ENCODE peak calls at places on chromosomes 2 and 18, in four cellular contexts. One of them, this sample, is unnamed.

GRCh38 chr2:68764781-68765385 is 30.3 kb downstream of the ARHGAP25 start:
- DNase-seq in cardiac fibroblast: peak; percentile 60
- DNase-seq in fibroblast of lung: peak; percentile 60
- DNase-seq in body of pancreas: no peak
- DNase-seq in this sample: no peak

GRCh38 chr2:112960230-112960825 is 17.5 kb upstream of the IL36G start:
- DNase-seq in cardiac fibroblast: no peak
- DNase-seq in body of pancreas: no peak
- DNase-seq in fibroblast of lung: no peak
- DNase-seq in this sample: no peak

GRCh38 chr2:118989481-118989880 is 47.5 kb downstream of the MARCO start:
- DNase-seq in cardiac fibroblast: no peak
- DNase-seq in fibroblast of lung: no peak
- DNase-seq in body of pancreas: no peak
- DNase-seq in this sample: peak; percentile 65

GRCh38 chr2:20448246-20449046 is 1.6 kb downstream of the RHOB start:
- DNase-seq in cardiac fibroblast: peak; percentile 37
- DNase-seq in fibroblast of lung: peak; percentile 41
- DNase-seq in body of pancreas: no peak
- DNase-seq in this sample: no peak

GRCh38 chr2:114543106-114543806 is 100.8 kb downstream of the DPP10 start:
- DNase-seq in body of pancreas: peak; percentile 52
- DNase-seq in fibroblast of lung: peak; percentile 1
- DNase-seq in cardiac fibroblast: peak; percentile 8
- DNase-seq in this sample: peak; percentile 1

GRCh38 chr2:170717991-170718589 is 3.0 kb downstream of the SP5 start:
- DNase-seq in body of pancreas: no peak
- DNase-seq in fibroblast of lung: no peak
- DNase-seq in cardiac fibroblast: no peak
- DNase-seq in this sample: no peak

GRCh38 chr18:78773819-78774218 is 205.8 kb upstream of the SALL3 start:
- DNase-seq in cardiac fibroblast: no peak
- DNase-seq in fibroblast of lung: no peak
- DNase-seq in body of pancreas: no peak
- DNase-seq in this sample: no peak

GRCh38 chr2:63613391-63613901 is 24.7 kb downstream of the MDH1 start:
- DNase-seq in fibroblast of lung: no peak
- DNase-seq in cardiac fibroblast: peak; percentile 23
- DNase-seq in body of pancreas: no peak
- DNase-seq in this sample: peak; percentile 27

GRCh38 chr2:47907097-47907781 is 941 bp upstream of the FBXO11 start:
- DNase-seq in fibroblast of lung: no peak
- DNase-seq in body of pancreas: peak; percentile 59
- DNase-seq in cardiac fibroblast: peak; percentile 18
- DNase-seq in this sample: peak; percentile 48

GRCh38 chr2:170222298-170222697 is 44.4 kb downstream of the MYO3B start:
- DNase-seq in body of pancreas: no peak
- DNase-seq in cardiac fibroblast: peak; percentile 5
- DNase-seq in fibroblast of lung: peak; percentile 45
- DNase-seq in this sample: no peak

GRCh38 chr18:67553471-67553870 is 37.0 kb upstream of the DSEL start:
- DNase-seq in body of pancreas: no peak
- DNase-seq in cardiac fibroblast: no peak
- DNase-seq in fibroblast of lung: no peak
- DNase-seq in this sample: no peak

GRCh38 chr2:70132244-70133126 is 45.2 kb downstream of the PCBP1 start:
- DNase-seq in cardiac fibroblast: peak; percentile 75
- DNase-seq in fibroblast of lung: peak; percentile 76
- DNase-seq in body of pancreas: peak; percentile 64
- DNase-seq in this sample: peak; percentile 44

GRCh38 chr2:218259099-218259921 is 1.5 kb upstream of the GPBAR1 start:
- DNase-seq in cardiac fibroblast: peak; percentile 84
- DNase-seq in body of pancreas: peak; percentile 36
- DNase-seq in fibroblast of lung: peak; percentile 73
- DNase-seq in this sample: peak; percentile 68

GRCh38 chr2:231613655-231614558 is 21.2 kb downstream of the TEX44 start:
- DNase-seq in cardiac fibroblast: peak; percentile 77
- DNase-seq in fibroblast of lung: peak; percentile 71
- DNase-seq in body of pancreas: peak; percentile 76
- DNase-seq in this sample: peak; percentile 71

DNA sequence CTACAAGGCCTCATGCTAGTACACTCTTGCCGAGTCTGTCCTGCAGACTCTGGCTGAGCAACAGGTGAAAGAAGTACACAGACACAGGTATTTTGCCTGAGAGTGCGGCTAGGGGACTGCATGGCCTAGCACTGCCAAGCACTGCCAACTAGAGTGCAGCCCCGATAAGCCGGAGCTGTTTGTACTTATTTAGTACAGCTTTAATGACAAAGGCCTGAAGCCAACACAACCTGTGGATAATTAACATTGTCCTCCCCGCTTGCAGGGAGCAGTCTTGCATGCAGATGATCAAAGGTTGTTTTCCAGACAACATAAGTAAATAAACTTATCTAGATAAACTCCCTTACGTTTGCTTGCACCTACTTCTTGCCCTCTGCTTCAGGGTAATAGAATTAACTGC is 63.7 kb upstream of the MMADHC start:
- DNase-seq in body of pancreas: no peak
- DNase-seq in cardiac fibroblast: no peak
- DNase-seq in fibroblast of lung: no peak
- DNase-seq in this sample: no peak
- H3K4me3 ChIP-seq in body of pancreas: no peak overlapping the region
- H3K4me3 ChIP-seq in cardiac fibroblast: no peak overlapping the region
- H3K4me3 ChIP-seq in fibroblast of lung: no peak overlapping the region
- H3K4me3 ChIP-seq in this sample: no peak overlapping the region

GRCh38 chr2:28391564-28392296 is 928 bp upstream of the FOSL2 start:
- DNase-seq in fibroblast of lung: peak; percentile 95
- DNase-seq in body of pancreas: peak; percentile 87
- DNase-seq in cardiac fibroblast: peak; percentile 96
- DNase-seq in this sample: peak; percentile 78

GRCh38 chr2:28387082-28387960 is 5.3 kb upstream of the FOSL2 start:
- DNase-seq in cardiac fibroblast: peak; percentile 78
- DNase-seq in fibroblast of lung: no peak
- DNase-seq in body of pancreas: no peak
- DNase-seq in this sample: peak; percentile 41

GRCh38 chr2:28390857-28391563 is 1.6 kb upstream of the FOSL2 start:
- DNase-seq in body of pancreas: peak; percentile 77
- DNase-seq in fibroblast of lung: no peak
- DNase-seq in cardiac fibroblast: peak; percentile 92
- DNase-seq in this sample: peak; percentile 78

GRCh38 chr2:28390241-28390856 is 2.3 kb upstream of the FOSL2 start:
- DNase-seq in body of pancreas: peak; percentile 82
- DNase-seq in fibroblast of lung: peak; percentile 95
- DNase-seq in cardiac fibroblast: peak; percentile 95
- DNase-seq in this sample: peak; percentile 89

GRCh38 chr2:28389399-28390240 is 3.0 kb upstream of the FOSL2 start:
- DNase-seq in cardiac fibroblast: no peak
- DNase-seq in fibroblast of lung: no peak
- DNase-seq in body of pancreas: no peak
- DNase-seq in this sample: peak; percentile 35
- TF ChIP-seq CTCF in cardiac fibroblast: no peak
- TF ChIP-seq CTCF in fibroblast of lung: peak; percentile 13
- TF ChIP-seq CTCF in body of pancreas: no peak
- TF ChIP-seq CTCF in this sample: no peak

GRCh38 chr2:176134978-176135575 is 5.6 kb downstream of the HOXD8 start:
- DNase-seq in body of pancreas: no peak
- DNase-seq in fibroblast of lung: no peak
- DNase-seq in cardiac fibroblast: peak; percentile 20
- DNase-seq in this sample: no peak

GRCh38 chr2:176138526-176139169 is 9.1 kb downstream of the HOXD8 start:
- DNase-seq in body of pancreas: no peak
- DNase-seq in cardiac fibroblast: no peak
- DNase-seq in fibroblast of lung: no peak
- DNase-seq in this sample: no peak

GRCh38 chr2:176137883-176138282 is 8.4 kb downstream of the HOXD8 start:
- DNase-seq in fibroblast of lung: no peak
- DNase-seq in body of pancreas: no peak
- DNase-seq in cardiac fibroblast: no peak
- DNase-seq in this sample: no peak

GRCh38 chr2:176137249-176137573 is 7.7 kb downstream of the HOXD8 start:
- DNase-seq in body of pancreas: no peak
- DNase-seq in cardiac fibroblast: no peak
- DNase-seq in fibroblast of lung: no peak
- DNase-seq in this sample: no peak

GRCh38 chr2:176136375-176137248 is 7.1 kb downstream of the HOXD8 start:
- DNase-seq in fibroblast of lung: no peak
- DNase-seq in body of pancreas: no peak
- DNase-seq in cardiac fibroblast: no peak
- DNase-seq in this sample: peak; percentile 14
- H3K4me3 ChIP-seq in fibroblast of lung: no peak overlapping the region
- H3K4me3 ChIP-seq in body of pancreas: no peak overlapping the region
- H3K4me3 ChIP-seq in cardiac fibroblast: peak overlapping the region; percentile 31
- H3K4me3 ChIP-seq in this sample: no peak overlapping the region

GRCh38 chr2:219523031-219523671 is 8.9 kb downstream of the ASIC4 start:
- DNase-seq in cardiac fibroblast: no peak
- DNase-seq in fibroblast of lung: peak; percentile 18
- DNase-seq in body of pancreas: no peak
- DNase-seq in this sample: no peak
- TF ChIP-seq CTCF in cardiac fibroblast: no peak
- TF ChIP-seq CTCF in fibroblast of lung: no peak
- TF ChIP-seq CTCF in body of pancreas: no peak
- TF ChIP-seq CTCF in this sample: no peak

GRCh38 chr2:216569765-216570164 is 63.5 kb upstream of the IGFBP2 start:
- DNase-seq in cardiac fibroblast: no peak
- DNase-seq in body of pancreas: no peak
- DNase-seq in fibroblast of lung: no peak
- DNase-seq in this sample: no peak

GRCh38 chr2:216568563-216568962 is 64.7 kb upstream of the IGFBP2 start:
- DNase-seq in body of pancreas: no peak
- DNase-seq in fibroblast of lung: no peak
- DNase-seq in cardiac fibroblast: no peak
- DNase-seq in this sample: no peak

GRCh38 chr2:216571909-216572513 is 61.2 kb upstream of the IGFBP2 start:
- DNase-seq in body of pancreas: no peak
- DNase-seq in cardiac fibroblast: no peak
- DNase-seq in fibroblast of lung: no peak
- DNase-seq in this sample: no peak

GRCh38 chr2:216571178-216571908 is 61.9 kb upstream of the IGFBP2 start:
- DNase-seq in fibroblast of lung: no peak
- DNase-seq in cardiac fibroblast: no peak
- DNase-seq in body of pancreas: no peak
- DNase-seq in this sample: no peak

GRCh38 chr2:216570357-216570756 is 62.9 kb upstream of the IGFBP2 start:
- DNase-seq in body of pancreas: no peak
- DNase-seq in cardiac fibroblast: no peak
- DNase-seq in fibroblast of lung: no peak
- DNase-seq in this sample: no peak
- H3K4me3 ChIP-seq in body of pancreas: no peak overlapping the region
- H3K4me3 ChIP-seq in cardiac fibroblast: no peak overlapping the region
- H3K4me3 ChIP-seq in fibroblast of lung: no peak overlapping the region
- H3K4me3 ChIP-seq in this sample: no peak overlapping the region

GRCh38 chr2:166410828-166411472 is 35.2 kb upstream of the SCN9A start:
- DNase-seq in body of pancreas: no peak
- DNase-seq in cardiac fibroblast: peak; percentile 92
- DNase-seq in fibroblast of lung: peak; percentile 87
- DNase-seq in this sample: peak; percentile 93

GRCh38 chr2:166417669-166418068 is 41.9 kb upstream of the SCN9A start:
- DNase-seq in cardiac fibroblast: peak; percentile 72
- DNase-seq in body of pancreas: no peak
- DNase-seq in fibroblast of lung: peak; percentile 74
- DNase-seq in this sample: peak; percentile 64

GRCh38 chr2:166418853-166419615 is 43.3 kb upstream of the SCN9A start:
- DNase-seq in body of pancreas: no peak
- DNase-seq in fibroblast of lung: no peak
- DNase-seq in cardiac fibroblast: no peak
- DNase-seq in this sample: no peak

GRCh38 chr2:166411473-166412230 is 35.9 kb upstream of the SCN9A start:
- DNase-seq in cardiac fibroblast: peak; percentile 62
- DNase-seq in body of pancreas: no peak
- DNase-seq in fibroblast of lung: peak; percentile 35
- DNase-seq in this sample: peak; percentile 46

DNA sequence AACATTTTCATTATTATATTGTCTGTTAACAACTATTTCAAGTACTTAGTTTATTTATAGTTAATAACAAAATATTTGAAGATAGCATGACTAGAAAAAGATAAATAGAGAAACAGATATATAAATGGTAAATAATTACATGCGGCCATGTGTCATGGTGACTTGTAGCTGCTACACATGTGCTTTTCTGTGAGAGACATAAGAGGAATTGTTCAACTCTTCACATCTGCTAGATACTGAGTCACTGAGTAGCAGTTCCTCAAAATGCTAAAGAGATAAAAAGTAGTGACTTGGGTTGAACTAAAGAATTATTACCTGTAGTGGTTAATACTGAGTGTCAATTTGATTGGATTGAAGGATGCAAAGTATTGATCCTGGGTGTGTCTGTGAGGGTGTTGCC is 37.5 kb upstream of the SCN9A start:
- DNase-seq in cardiac fibroblast: peak; percentile 42
- DNase-seq in fibroblast of lung: no peak
- DNase-seq in body of pancreas: no peak
- DNase-seq in this sample: no peak
- TF ChIP-seq CTCF in cardiac fibroblast: no peak
- TF ChIP-seq CTCF in fibroblast of lung: no peak
- TF ChIP-seq CTCF in body of pancreas: no peak
- TF ChIP-seq CTCF in this sample: no peak

This sample was measured in epithelial cell of esophagus.